ENCODE peak calls at places on chromosomes 5 and 9, in six cellular contexts. One of them, this sample, is unnamed.

GRCh38 chr5:96257904-96258303 is 175.1 kb downstream of the PCSK1 start:
- DNase-seq in activated CD4-positive, alpha-beta T cell treated with anti-CD3 and anti-CD28 coated beads, Interleukin-2, amount 50 U/mL, for 4 hours: no peak
- DNase-seq in stimulated activated naive CD8-positive, alpha-beta T cell treated with anti-CD3 and anti-CD28 coated beads, Interleukin-15, amount 100 ng/mL, for 72 hours: no peak
- DNase-seq in AML-193: no peak
- DNase-seq in fibroblast of villous mesenchyme: no peak
- DNase-seq in effector memory CD4-positive, alpha-beta T cell: no peak
- DNase-seq in this sample: no peak

GRCh38 chr5:40796487-40796889 is 1.7 kb downstream of the PRKAA1 start:
- DNase-seq in activated CD4-positive, alpha-beta T cell treated with anti-CD3 and anti-CD28 coated beads, Interleukin-2, amount 50 U/mL, for 4 hours: no peak
- DNase-seq in stimulated activated naive CD8-positive, alpha-beta T cell treated with anti-CD3 and anti-CD28 coated beads, Interleukin-15, amount 100 ng/mL, for 72 hours: no peak
- DNase-seq in AML-193: peak
- DNase-seq in fibroblast of villous mesenchyme: peak
- DNase-seq in effector memory CD4-positive, alpha-beta T cell: no peak
- DNase-seq in this sample: no peak

GRCh38 chr9:82475584-82476328 is 487.2 kb downstream of the SPATA31D1 start:
- DNase-seq in activated CD4-positive, alpha-beta T cell treated with anti-CD3 and anti-CD28 coated beads, Interleukin-2, amount 50 U/mL, for 4 hours: no peak
- DNase-seq in stimulated activated naive CD8-positive, alpha-beta T cell treated with anti-CD3 and anti-CD28 coated beads, Interleukin-15, amount 100 ng/mL, for 72 hours: no peak
- DNase-seq in AML-193: no peak
- DNase-seq in fibroblast of villous mesenchyme: no peak
- DNase-seq in effector memory CD4-positive, alpha-beta T cell: no peak
- DNase-seq in this sample: no peak

GRCh38 chr9:130204981-130205380 is 32.8 kb downstream of the NCS1 start:
- DNase-seq in activated CD4-positive, alpha-beta T cell treated with anti-CD3 and anti-CD28 coated beads, Interleukin-2, amount 50 U/mL, for 4 hours: no peak
- DNase-seq in stimulated activated naive CD8-positive, alpha-beta T cell treated with anti-CD3 and anti-CD28 coated beads, Interleukin-15, amount 100 ng/mL, for 72 hours: no peak
- DNase-seq in AML-193: no peak
- DNase-seq in fibroblast of villous mesenchyme: no peak
- DNase-seq in effector memory CD4-positive, alpha-beta T cell: no peak
- DNase-seq in this sample: no peak

GRCh38 chr5:51996356-51996861 is 613.2 kb downstream of the ISL1 start:
- DNase-seq in activated CD4-positive, alpha-beta T cell treated with anti-CD3 and anti-CD28 coated beads, Interleukin-2, amount 50 U/mL, for 4 hours: no peak
- DNase-seq in stimulated activated naive CD8-positive, alpha-beta T cell treated with anti-CD3 and anti-CD28 coated beads, Interleukin-15, amount 100 ng/mL, for 72 hours: no peak
- DNase-seq in AML-193: no peak
- DNase-seq in fibroblast of villous mesenchyme: no peak
- DNase-seq in effector memory CD4-positive, alpha-beta T cell: no peak
- DNase-seq in this sample: no peak

GRCh38 chr9:98778711-98779530 is 17.4 kb downstream of the ANKS6 start:
- DNase-seq in activated CD4-positive, alpha-beta T cell treated with anti-CD3 and anti-CD28 coated beads, Interleukin-2, amount 50 U/mL, for 4 hours: no peak
- DNase-seq in stimulated activated naive CD8-positive, alpha-beta T cell treated with anti-CD3 and anti-CD28 coated beads, Interleukin-15, amount 100 ng/mL, for 72 hours: no peak
- DNase-seq in AML-193: no peak
- DNase-seq in fibroblast of villous mesenchyme: no peak
- DNase-seq in effector memory CD4-positive, alpha-beta T cell: no peak
- DNase-seq in this sample: no peak

GRCh38 chr9:137412431-137412830 is 10.5 kb downstream of the EXD3 start:
- DNase-seq in activated CD4-positive, alpha-beta T cell treated with anti-CD3 and anti-CD28 coated beads, Interleukin-2, amount 50 U/mL, for 4 hours: no peak
- DNase-seq in stimulated activated naive CD8-positive, alpha-beta T cell treated with anti-CD3 and anti-CD28 coated beads, Interleukin-15, amount 100 ng/mL, for 72 hours: no peak
- DNase-seq in AML-193: no peak
- DNase-seq in fibroblast of villous mesenchyme: no peak
- DNase-seq in effector memory CD4-positive, alpha-beta T cell: no peak
- DNase-seq in this sample: no peak

GRCh38 chr5:95733100-95733499 is 2.0 kb downstream of the RHOBTB3 start:
- DNase-seq in activated CD4-positive, alpha-beta T cell treated with anti-CD3 and anti-CD28 coated beads, Interleukin-2, amount 50 U/mL, for 4 hours: no peak
- DNase-seq in stimulated activated naive CD8-positive, alpha-beta T cell treated with anti-CD3 and anti-CD28 coated beads, Interleukin-15, amount 100 ng/mL, for 72 hours: no peak
- DNase-seq in AML-193: no peak
- DNase-seq in fibroblast of villous mesenchyme: no peak
- DNase-seq in effector memory CD4-positive, alpha-beta T cell: no peak
- DNase-seq in this sample: no peak